ENCODE peak calls at places on chromosomes 6 and 20, in nine cellular contexts. A is HCT116; B is BJ; T is choroid plexus epithelial cell; Q is upper lobe of right lung; D is PC-3; L is CD8-positive, alpha-beta T cell; Y is tibial artery; W is HepG2. V is an unnamed sample.

GRCh38 chr20:4726710-4727391 is 5.1 kb downstream of the PRND start:
- DNase-seq in Y (no peak), L (no peak), W (no peak), T (peak; percentile 56), Q (no peak), B (peak; percentile 64), A (no peak), D (no peak), V (no peak)

GRCh38 chr6:67265996-67266768 is 1368.9 kb upstream of the ADGRB3 start:
- DNase-seq in B (no peak), Y (no peak), T (no peak), L (no peak), A (no peak), Q (no peak), D (no peak), W (no peak), V (no peak)

GRCh38 chr6:36818741-36819140 is 20.5 kb downstream of the CPNE5 start:
- DNase-seq in T (no peak), L (no peak), A (no peak), W (no peak), D (no peak), B (no peak), Q (no peak), Y (no peak), V (no peak)

GRCh38 chr20:50482396-50482890 is 27.7 kb upstream of the PTPN1 start:
- DNase-seq in A (no peak), W (no peak), D (no peak), Q (no peak), L (no peak), B (no peak), Y (no peak), T (no peak), V (no peak)

GRCh38 chr6:153146413-153146812 is 15.3 kb upstream of the RGS17 start:
- DNase-seq in Q (no peak), D (no peak), Y (no peak), T (no peak), A (no peak), L (no peak), W (no peak), B (no peak), V (no peak)

GRCh38 chr6:149059557-149059956 is 258.0 kb upstream of the TAB2 start:
- DNase-seq in W (no peak), A (no peak), L (no peak), Y (no peak), B (no peak), T (peak; percentile 37), D (no peak), Q (no peak), V (no peak)

GRCh38 chr20:24911461-24911860 is 37.6 kb upstream of the CST7 start:
- DNase-seq in D (no peak), A (no peak), L (no peak), B (no peak), T (no peak), W (no peak), Y (no peak), Q (no peak), V (no peak)

GRCh38 chr6:87702589-87702945 is 534 bp upstream of the AKIRIN2 start:
- DNase-seq in Q (no peak), W (peak; percentile 49), L (no peak), B (no peak), T (peak; percentile 84), Y (no peak), D (peak; percentile 45), A (peak; percentile 52), V (no peak)

GRCh38 chr6:158669145-158670035 is 19.5 kb downstream of the SYTL3 start:
- DNase-seq in L (no peak), A (no peak), B (no peak), Y (no peak), W (no peak), T (peak; percentile 41), Q (no peak), D (no peak), V (no peak)

GRCh38 chr6:79599725-79600259 is 31.3 kb upstream of the SH3BGRL2 start:
- DNase-seq in A (no peak), L (no peak), W (no peak), B (no peak), Q (no peak), Y (no peak), D (no peak), T (no peak), V (no peak)

GRCh38 chr6:166461821-166462460 is 79.2 kb upstream of the MPC1 start:
- DNase-seq in L (no peak), A (no peak), W (no peak), D (no peak), T (no peak), B (no peak), Q (no peak), Y (no peak), V (no peak)

GRCh38 chr6:119129148-119129967 is 50.9 kb upstream of the FAM184A start:
- DNase-seq in Y (no peak), B (no peak), A (peak; percentile 72), T (peak; percentile 87), W (peak; percentile 76), L (no peak), Q (no peak), D (peak; percentile 75), V (peak; percentile 53)

GRCh38 chr6:3370361-3371221 is 86.3 kb downstream of the SLC22A23 start:
- DNase-seq in Y (no peak), W (peak; percentile 91), B (no peak), Q (no peak), L (no peak), A (no peak), D (peak; percentile 9), T (no peak), V (peak; percentile 63)

GRCh38 chr6:88566746-88567534 is 396.5 kb downstream of the RNGTT start:
- DNase-seq in L (no peak), T (no peak), W (no peak), B (no peak), Q (no peak), Y (no peak), A (no peak), D (no peak), V (no peak)

GRCh38 chr6:70520575-70520974 is 46.2 kb upstream of the SDHAF4 start:
- DNase-seq in Y (no peak), W (peak; percentile 3), D (peak; percentile 22), A (no peak), L (no peak), T (peak; percentile 47), Q (no peak), B (no peak), V (no peak)

GRCh38 chr20:44302026-44302669 is 8.9 kb downstream of the FITM2 start:
- DNase-seq in A (no peak), L (no peak), W (peak; percentile 96), B (no peak), T (no peak), Y (no peak), Q (peak; percentile 68), D (no peak), V (peak; percentile 76)

GRCh38 chr20:62618622-62619529 is 23.4 kb upstream of the SLCO4A1 start:
- DNase-seq in Y (no peak), W (no peak), B (no peak), T (no peak), L (no peak), D (no peak), A (no peak), Q (no peak), V (no peak)

GRCh38 chr20:9035129-9035528 is 33.8 kb upstream of the PLCB4 start:
- DNase-seq in A (peak; percentile 21), Y (peak; percentile 80), B (peak; percentile 81), W (no peak), T (peak; percentile 92), D (peak; percentile 88), Q (no peak), L (no peak), V (no peak)

GRCh38 chr20:44730441-44730840 is 15.2 kb upstream of the KCNK15 start:
- DNase-seq in T (peak; percentile 81), Y (no peak), Q (no peak), D (peak; percentile 100), A (peak; percentile 70), L (no peak), W (no peak), B (peak; percentile 84), V (no peak)

GRCh38 chr20:48282591-48283228 is 497.4 kb upstream of the SULF2 start:
- DNase-seq in D (no peak), Q (no peak), L (no peak), B (no peak), W (peak; percentile 35), Y (no peak), A (no peak), T (no peak), V (no peak)

DNA sequence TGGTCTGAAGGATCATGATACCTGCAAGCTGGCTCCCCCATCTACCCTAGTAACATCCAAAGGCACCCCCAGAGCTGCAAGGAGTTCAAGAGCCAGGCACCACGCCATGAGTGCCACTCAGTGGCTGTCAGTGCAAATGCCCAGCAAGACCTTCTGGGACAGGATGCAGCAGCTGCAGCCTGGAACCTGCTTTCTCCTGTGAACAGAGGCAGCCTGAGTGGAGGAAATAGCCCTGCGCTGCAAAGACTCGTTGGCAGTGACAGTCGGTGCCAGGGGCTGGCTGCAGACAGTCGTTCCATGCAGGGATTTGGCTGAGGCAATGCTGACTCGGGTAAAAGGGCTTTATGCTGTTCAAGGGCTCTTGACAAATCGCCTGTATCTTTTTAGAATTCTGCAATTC is 15.7 kb upstream of the SSTR4 start:
- DNase-seq in L (no peak), D (no peak), Y (no peak), A (no peak), B (no peak), T (no peak), W (no peak), Q (no peak), V (no peak)
- TF ChIP-seq CTCF in L (no peak), D (no peak), Y (no peak), A (no peak), B (no peak), T (no peak), W (peak; percentile 4), Q (no peak), V (no peak)

DNA sequence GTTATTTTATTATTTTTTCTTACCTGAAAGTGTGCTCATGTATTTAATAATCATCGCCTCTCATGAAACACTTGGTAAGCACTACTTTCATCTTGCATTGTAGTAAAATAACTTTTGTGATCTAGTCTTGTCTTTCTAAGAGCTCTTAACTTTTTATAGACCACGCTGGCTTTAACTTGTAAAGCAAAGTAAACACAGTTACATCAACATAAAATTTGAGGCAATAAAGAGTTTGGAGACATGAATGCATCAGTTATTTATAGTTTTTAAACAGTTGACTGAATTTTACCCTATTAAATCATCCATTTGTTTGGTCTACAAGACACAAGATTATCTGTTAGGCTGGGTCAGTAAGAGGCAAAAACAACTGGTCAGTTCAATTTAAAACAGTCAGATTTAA is 218.5 kb upstream of the KCNQ5 start:
- DNase-seq in Y (no peak), B (no peak), Q (no peak), D (no peak), A (no peak), W (no peak), L (no peak), T (no peak), V (peak; percentile 63)
- H3K4me3 ChIP-seq in Y (no peak overlapping the region), B (no peak overlapping the region), Q (no peak overlapping the region), D (no peak overlapping the region), A (no peak overlapping the region), W (no peak overlapping the region), L (no peak overlapping the region), T (no peak overlapping the region), V (no peak overlapping the region)

GRCh38 chr6:24666616-24667377 is at the start of the genes ACOT13 and TDP2:
- DNase-seq in Y (peak; percentile 98), W (peak; percentile 98), A (peak; percentile 93), L (peak; percentile 92), T (peak; percentile 98), B (peak; percentile 80), Q (peak; percentile 98), D (peak; percentile 98), V (peak; percentile 84)
- TF ChIP-seq CTCF in Y (peak; percentile 62), W (peak; percentile 76), A (peak; percentile 58), L (peak; percentile 54), T (peak; percentile 58), B (peak; percentile 66), Q (peak; percentile 61), D (peak; percentile 49), V (peak; percentile 11)

GRCh38 chr6:77463881-77464867 is 883 bp upstream of the HTR1B start:
- DNase-seq in Q (peak; percentile 57), D (no peak), L (no peak), A (no peak), T (peak; percentile 48), Y (peak; percentile 79), B (no peak), W (no peak), V (no peak)
- H3K4me3 ChIP-seq in Q (peak overlapping the region; percentile 32), D (no peak overlapping the region), L (no peak overlapping the region), A (peak overlapping the region; percentile 45), T (peak overlapping the region; percentile 73), Y (peak overlapping the region; percentile 74), B (peak overlapping the region; percentile 52), W (no peak overlapping the region), V (no peak overlapping the region)